ENCODE peak calls at places on chromosomes 2 and 18, in nine cellular contexts. U, B, S, C, I, W, L, J and D are unnamed samples.

GRCh38 chr2:170503563-170503962 is 211.6 kb upstream of the SP5 start:
- DNase-seq in B (no peak), S (no peak), W (no peak), U (no peak), L (no peak), I (no peak), C (no peak), J (no peak), D (no peak)

GRCh38 chr2:169302364-169302763 is 60.0 kb downstream of the LRP2 start:
- DNase-seq in W (no peak), C (no peak), L (no peak), U (no peak), J (no peak), I (no peak), B (no peak), S (no peak), D (no peak)

GRCh38 chr2:231421051-231421580 is 25.6 kb downstream of the B3GNT7 start:
- DNase-seq in W (no peak), L (no peak), U (no peak), C (no peak), J (no peak), B (no peak), I (no peak), S (no peak), D (no peak)

GRCh38 chr2:26438526-26438925 is 36.8 kb downstream of the DRC1 start:
- DNase-seq in J (no peak), B (peak; percentile 90), I (no peak), U (no peak), L (no peak), W (no peak), S (no peak), C (no peak), D (no peak)

GRCh38 chr2:46737577-46737976 is 178.0 kb downstream of the MCFD2 start:
- DNase-seq in S (peak; percentile 20), I (no peak), L (no peak), C (peak; percentile 54), B (peak; percentile 59), W (no peak), U (no peak), J (no peak), D (no peak)

GRCh38 chr2:110677080-110677479 is 783 bp downstream of the BUB1 start:
- DNase-seq in S (no peak), B (no peak), C (peak; percentile 6), I (no peak), L (no peak), J (no peak), U (no peak), W (no peak), D (no peak)

GRCh38 chr2:223536546-223536945 is 65.6 kb downstream of the SCG2 start:
- DNase-seq in S (no peak), I (no peak), J (no peak), W (no peak), B (no peak), L (peak; percentile 13), U (no peak), C (no peak), D (no peak)

GRCh38 chr2:130728007-130728454 is 839 bp upstream of the GPR148 start:
- DNase-seq in C (no peak), L (peak; percentile 49), B (no peak), J (no peak), U (no peak), I (peak; percentile 12), W (no peak), S (no peak), D (peak; percentile 45)

GRCh38 chr2:127175821-127176354 is 44.2 kb downstream of the CYP27C1 start:
- DNase-seq in J (no peak), I (peak; percentile 22), B (peak; percentile 67), W (no peak), U (no peak), S (no peak), C (no peak), L (no peak), D (no peak)

GRCh38 chr2:213064099-213064498 is 87.3 kb downstream of the IKZF2 start:
- DNase-seq in W (no peak), U (no peak), L (no peak), J (no peak), S (no peak), B (no peak), I (no peak), C (no peak), D (no peak)

GRCh38 chr2:219010162-219010756 is 17.0 kb upstream of the CRYBA2 start:
- DNase-seq in I (peak; percentile 44), L (no peak), U (no peak), B (no peak), S (peak; percentile 45), W (no peak), J (peak; percentile 67), C (peak; percentile 51), D (peak; percentile 75)

GRCh38 chr2:8527676-8528075 is 154.2 kb upstream of the ID2 start:
- DNase-seq in B (no peak), L (no peak), J (no peak), I (no peak), S (no peak), W (no peak), U (no peak), C (no peak), D (no peak)

GRCh38 chr2:192151848-192152247 is 42.9 kb downstream of the TMEFF2 start:
- DNase-seq in J (no peak), I (no peak), C (no peak), B (peak; percentile 79), L (no peak), U (no peak), W (no peak), S (no peak), D (no peak)

DNA sequence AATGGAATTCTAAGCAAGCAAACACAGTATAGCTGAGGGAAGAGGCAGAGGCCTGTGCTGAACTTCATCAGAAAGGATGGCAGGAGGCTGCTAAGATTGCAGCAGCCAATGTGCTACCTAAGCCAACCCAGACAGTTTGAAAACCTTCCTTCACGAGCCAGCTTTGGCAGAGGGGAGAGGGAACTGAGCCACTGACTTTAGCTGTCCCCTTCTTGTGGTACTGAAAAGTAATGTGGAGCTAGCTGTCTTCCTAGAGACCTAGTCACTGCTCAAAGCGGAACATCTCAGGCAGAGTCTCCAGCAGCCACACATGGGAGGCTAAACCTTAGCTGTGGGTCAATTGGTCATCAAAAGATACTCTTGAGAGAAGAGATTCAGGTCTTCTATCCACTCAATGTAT is 419.0 kb downstream of the FBXO15 start:
- DNase-seq in J (no peak), L (no peak), I (no peak), B (no peak), W (no peak), S (no peak), U (no peak), C (no peak), D (no peak)
- TF ChIP-seq CTCF in J (no peak), L (no peak), I (no peak), B (no peak), W (no peak), S (no peak), U (no peak), C (no peak), D (no peak)

GRCh38 chr18:11999431-11999830 is 18.1 kb downstream of the IMPA2 start:
- DNase-seq in C (no peak), L (no peak), I (no peak), J (no peak), B (no peak), U (no peak), S (no peak), W (no peak), D (no peak)
- TF ChIP-seq CTCF in C (no peak), L (no peak), I (no peak), J (no peak), B (no peak), U (no peak), S (no peak), W (no peak), D (no peak)

GRCh38 chr2:187976259-187976658 is 315.4 kb upstream of the GULP1 start:
- DNase-seq in C (no peak), U (no peak), B (no peak), L (no peak), W (no peak), S (no peak), J (no peak), I (no peak), D (no peak)

GRCh38 chr2:187976667-187977333 is 314.9 kb upstream of the GULP1 start:
- DNase-seq in I (no peak), B (no peak), C (no peak), J (no peak), S (no peak), L (no peak), W (no peak), U (no peak), D (no peak)

GRCh38 chr2:187966924-187967323 is 324.8 kb upstream of the GULP1 start:
- DNase-seq in L (no peak), S (no peak), I (no peak), U (no peak), J (no peak), C (no peak), W (no peak), B (peak; percentile 10), D (no peak)

DNA sequence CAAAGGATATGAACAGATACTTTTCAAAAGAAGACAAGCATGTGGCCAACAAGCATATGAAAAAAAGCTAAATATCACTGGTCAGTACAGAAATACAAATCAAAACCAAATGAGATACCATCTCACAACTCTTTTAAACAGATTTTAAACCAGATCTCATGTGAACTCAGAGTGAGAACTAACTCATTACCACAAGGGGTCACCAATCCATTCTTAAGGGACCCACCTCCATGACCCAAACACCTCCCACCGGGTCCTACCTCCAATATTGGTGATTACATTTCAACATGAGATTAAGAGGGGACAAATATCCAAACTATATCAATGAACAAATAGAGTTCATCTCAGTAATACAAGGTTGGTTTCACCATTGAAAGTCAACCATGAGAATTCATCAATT is 319.8 kb upstream of the GULP1 start:
- DNase-seq in J (no peak), W (no peak), S (no peak), B (no peak), I (no peak), U (no peak), C (no peak), L (no peak), D (no peak)
- TF ChIP-seq CTCF in J (peak; percentile 67), W (no peak), S (no peak), B (no peak), I (no peak), U (no peak), C (no peak), L (no peak), D (no peak)

GRCh38 chr18:8450013-8450412 is 159.2 kb upstream of the RAB12 start:
- DNase-seq in U (peak; percentile 49), W (no peak), J (peak; percentile 65), I (no peak), B (peak; percentile 19), S (no peak), C (peak; percentile 47), L (peak; percentile 4), D (no peak)
- TF ChIP-seq CTCF in U (peak; percentile 28), W (peak; percentile 49), J (peak; percentile 81), I (no peak), B (peak; percentile 61), S (peak; percentile 69), C (peak; percentile 22), L (no peak), D (no peak)

DNA sequence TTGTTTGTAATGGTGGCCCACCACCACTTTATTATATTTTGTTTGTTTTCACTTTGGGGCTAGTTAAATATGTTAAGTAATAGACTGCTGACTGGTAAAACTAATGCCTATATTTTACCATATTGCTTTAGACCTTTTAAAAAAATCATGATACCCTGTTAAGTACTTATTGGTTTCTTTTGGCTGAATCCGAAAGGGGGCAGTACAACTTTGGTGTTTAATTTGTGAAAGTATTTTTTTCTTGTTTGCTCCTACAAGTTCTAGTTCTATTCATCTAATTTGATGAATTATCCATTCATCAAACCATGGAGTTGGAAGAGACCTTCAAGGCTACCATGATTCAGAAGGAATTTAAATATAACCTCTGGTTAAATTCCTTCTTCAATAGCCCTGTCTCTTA is 147.0 kb downstream of the MBD5 start:
- DNase-seq in C (no peak), B (no peak), U (no peak), L (no peak), S (no peak), I (no peak), W (no peak), J (no peak), D (no peak)
- TF ChIP-seq CTCF in C (no peak), B (no peak), U (no peak), L (no peak), S (no peak), I (no peak), W (no peak), J (peak; percentile 49), D (no peak)